ENCODE peak calls at places on chromosome 10, in nine cellular contexts. W, C, V, S, J, Y, K, X and M are unnamed samples. For H3K9me3, the result is how much of the 10 kb centered on the place peaks cover.

GRCh38 chr10:126919426-126919825 is 14.2 kb downstream of the DOCK1 start:
- DNase-seq in X (no peak), Y (no peak), K (no peak), V (no peak), J (no peak), S (no peak), W (no peak), C (no peak), M (peak)

GRCh38 chr10:48224979-48225560 is 49.4 kb downstream of the FRMPD2 start:
- DNase-seq in Y (no peak), V (no peak), W (no peak), J (no peak), X (peak), C (no peak), S (no peak), K (no peak), M (no peak)

GRCh38 chr10:43202657-43203490 is 64.0 kb downstream of the RASGEF1A start:
- DNase-seq in X (no peak), K (no peak), V (peak), S (no peak), C (peak), J (no peak), Y (no peak), W (no peak), M (peak)

GRCh38 chr10:126110434-126110833 is 214.1 kb downstream of the FANK1 start:
- DNase-seq in V (no peak), C (no peak), X (peak), W (peak), J (no peak), K (no peak), S (peak), Y (no peak), M (no peak)

GRCh38 chr10:17233534-17233933 is 5.5 kb downstream of the VIM start:
- DNase-seq in C (no peak), J (no peak), X (peak), W (no peak), Y (no peak), K (no peak), S (no peak), V (no peak), M (no peak)

GRCh38 chr10:49177391-49178355 is 10.5 kb downstream of the TMEM273 start:
- DNase-seq in Y (peak), K (no peak), C (peak), W (peak), S (peak), J (peak), V (no peak), X (peak), M (no peak)

GRCh38 chr10:110013615-110014293 is 6.0 kb downstream of the ADD3 start:
- DNase-seq in S (no peak), X (no peak), J (peak), V (no peak), K (no peak), C (no peak), Y (no peak), W (no peak), M (no peak)

GRCh38 chr10:82796510-82796909 is 921.5 kb downstream of the NRG3 start:
- DNase-seq in S (peak), Y (no peak), X (peak), K (no peak), W (no peak), C (no peak), J (no peak), V (no peak), M (no peak)

GRCh38 chr10:111037868-111038267 is 39.0 kb upstream of the ADRA2A start:
- DNase-seq in K (no peak), S (no peak), X (no peak), Y (no peak), W (no peak), C (no peak), V (no peak), J (peak), M (no peak)
- H3K9me3 ChIP-seq in K (under half), S (under half), X (under half), Y (under half), W (under half), C (under half), V (half or more), J (under half), M (under half)

GRCh38 chr10:102473445-102474331 is 22.3 kb upstream of the C10orf95 start:
- DNase-seq in S (no peak), X (no peak), J (no peak), K (no peak), C (no peak), V (no peak), W (no peak), Y (no peak), M (no peak)
- H3K27ac ChIP-seq in S (no peak), X (no peak), J (no peak), K (no peak), C (no peak), V (no peak), W (no peak), Y (no peak), M (no peak)

DNA sequence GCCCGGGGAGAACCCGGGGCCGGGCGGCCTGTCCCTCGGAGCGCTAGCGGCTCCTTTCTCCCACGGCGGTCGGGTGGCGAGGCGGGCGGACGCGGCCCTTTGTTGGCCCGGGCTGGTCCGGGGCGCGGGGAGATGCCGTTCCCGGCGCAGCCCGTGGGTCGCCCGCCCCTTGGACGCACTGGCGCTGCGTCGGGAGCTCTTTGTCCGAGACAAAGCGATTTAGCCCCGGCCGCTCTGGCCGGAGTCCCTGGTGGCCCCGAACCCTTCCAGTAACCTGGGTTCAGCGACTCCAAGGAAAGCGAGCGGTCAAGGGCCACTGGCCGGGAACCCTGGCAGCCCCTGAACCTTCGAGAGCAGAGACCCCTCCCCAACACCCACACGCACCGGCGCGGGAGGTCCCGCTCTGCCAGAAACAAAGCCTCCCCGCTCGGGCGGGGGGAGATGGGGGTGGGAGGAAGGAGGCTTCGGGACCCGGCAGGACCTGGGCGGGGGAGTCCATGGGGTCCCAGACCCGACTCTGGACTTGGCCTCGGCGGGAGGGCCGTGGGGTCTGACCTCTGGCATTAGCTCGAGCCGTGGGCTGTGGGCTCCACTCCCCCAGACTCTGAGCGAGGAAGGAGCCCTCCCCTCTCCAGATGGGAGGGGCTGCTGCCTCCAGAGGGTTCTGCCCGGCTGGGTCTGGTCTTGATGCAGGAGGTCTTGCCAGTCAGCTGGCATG is 832 bp downstream of the DPYSL4 start:
- DNase-seq in W (no peak), S (no peak), Y (no peak), X (no peak), V (peak), J (no peak), K (no peak), C (no peak), M (no peak)
- H3K9ac ChIP-seq in W (peak), S (peak), Y (no peak), X (no peak), V (no peak), J (peak), K (peak), C (no peak), M (no peak)

DNA sequence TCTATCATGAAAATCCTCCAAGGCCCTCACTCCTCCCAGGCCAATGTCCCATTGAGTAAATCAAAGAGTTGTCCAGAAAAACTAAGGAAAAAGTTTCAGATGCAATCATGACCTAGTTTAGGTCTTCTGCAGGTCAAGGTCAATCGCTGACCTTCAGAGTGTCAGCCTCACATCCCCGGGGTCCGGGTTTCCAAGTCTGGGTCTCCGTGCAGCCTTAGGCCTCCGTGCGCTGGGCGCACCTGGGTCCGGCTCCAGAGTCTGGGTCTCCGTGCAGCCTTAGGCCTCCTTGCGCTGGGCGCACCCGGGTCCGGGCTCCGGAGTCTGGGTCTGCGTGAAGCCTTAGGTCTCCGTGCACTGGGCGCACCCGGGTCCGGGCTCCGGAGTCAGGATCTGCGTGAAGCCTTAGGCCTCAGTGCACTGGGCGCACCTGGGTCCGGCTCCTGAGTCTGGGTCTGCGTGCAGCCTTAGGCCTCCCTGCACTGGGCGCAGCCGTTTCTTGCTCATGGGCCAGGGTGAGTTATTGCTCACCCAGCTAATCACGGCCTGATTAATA is 236.2 kb downstream of the TCERG1L start:
- DNase-seq in K (no peak), Y (no peak), V (no peak), S (no peak), J (no peak), X (no peak), W (no peak), C (no peak), M (no peak)
- H3K9me3 ChIP-seq in K (under half), Y (under half), V (under half), S (under half), J (under half), X (under half), W (half or more), C (under half), M (under half)

DNA sequence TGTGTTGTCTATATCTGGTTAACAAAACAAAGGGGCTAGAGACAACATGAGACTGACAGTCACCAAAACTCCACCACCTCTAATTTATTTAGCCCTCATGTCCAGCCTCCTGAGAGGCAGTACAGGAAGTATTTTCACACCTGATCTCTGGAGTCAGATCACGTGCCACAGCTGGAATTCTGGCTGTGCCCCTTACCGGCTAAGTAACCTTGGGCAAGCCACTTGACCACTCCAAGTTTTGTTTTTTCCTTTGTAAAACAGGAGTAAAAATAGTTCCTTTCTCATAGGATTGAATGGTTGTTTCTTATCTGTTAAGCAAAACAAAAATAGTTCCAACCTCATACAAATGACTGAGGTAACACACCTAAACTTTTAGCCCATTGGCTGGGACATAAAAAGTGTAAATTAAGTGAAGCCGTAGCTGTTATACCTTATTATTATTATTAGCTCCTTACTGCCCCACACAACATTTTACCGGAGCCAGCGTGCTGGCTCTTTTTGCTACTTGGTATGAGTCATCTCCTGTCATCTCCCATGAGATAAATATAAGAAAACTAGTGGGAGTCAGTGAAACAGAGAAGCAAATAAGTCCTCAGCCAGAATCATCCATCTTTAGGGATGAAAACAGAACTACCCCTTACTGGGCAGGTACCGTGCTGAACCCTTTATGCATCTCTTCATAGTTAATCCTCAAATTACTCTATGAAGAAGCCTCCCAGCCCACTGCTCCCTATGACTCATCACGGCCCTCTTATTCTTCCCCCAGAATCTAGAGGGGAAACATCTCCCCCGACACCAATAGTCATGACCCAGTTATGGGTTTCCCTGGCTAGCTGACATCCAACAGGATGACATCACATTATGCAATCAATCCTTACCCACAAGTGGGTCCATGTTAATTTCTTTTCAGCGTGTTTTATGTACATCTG is 44.9 kb downstream of the PPP1R3C start:
- DNase-seq in K (no peak), W (peak), V (no peak), C (peak), Y (no peak), S (peak), X (peak), J (peak), M (no peak)
- H3K27ac ChIP-seq in K (no peak), W (peak), V (peak), C (peak), Y (no peak), S (peak), X (peak), J (peak), M (no peak)

DNA sequence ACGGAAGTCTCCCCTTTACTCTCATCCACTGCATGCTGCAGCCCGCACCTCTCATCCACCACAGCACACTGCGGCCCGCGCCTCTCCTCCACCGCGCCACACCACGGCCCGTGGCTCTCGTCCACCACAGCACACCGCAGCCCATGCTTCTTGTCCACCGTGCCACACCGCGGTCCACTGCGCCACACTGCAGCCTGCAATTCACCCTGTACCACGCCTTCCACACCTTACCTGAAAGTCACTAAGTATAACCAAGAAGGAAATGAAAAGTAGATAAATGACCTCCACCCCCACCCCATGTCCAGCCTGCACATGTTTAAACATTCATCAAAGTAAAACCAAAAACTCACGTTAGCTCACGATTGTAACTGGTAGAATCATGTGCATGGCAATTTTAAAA is 176.1 kb downstream of the DIP2C start:
- DNase-seq in X (no peak), Y (no peak), K (no peak), S (no peak), J (no peak), V (no peak), C (no peak), W (no peak), M (peak)
- H3K9ac ChIP-seq in X (no peak), Y (no peak), K (peak), S (no peak), J (no peak), V (no peak), C (no peak), W (no peak), M (no peak)

DNA sequence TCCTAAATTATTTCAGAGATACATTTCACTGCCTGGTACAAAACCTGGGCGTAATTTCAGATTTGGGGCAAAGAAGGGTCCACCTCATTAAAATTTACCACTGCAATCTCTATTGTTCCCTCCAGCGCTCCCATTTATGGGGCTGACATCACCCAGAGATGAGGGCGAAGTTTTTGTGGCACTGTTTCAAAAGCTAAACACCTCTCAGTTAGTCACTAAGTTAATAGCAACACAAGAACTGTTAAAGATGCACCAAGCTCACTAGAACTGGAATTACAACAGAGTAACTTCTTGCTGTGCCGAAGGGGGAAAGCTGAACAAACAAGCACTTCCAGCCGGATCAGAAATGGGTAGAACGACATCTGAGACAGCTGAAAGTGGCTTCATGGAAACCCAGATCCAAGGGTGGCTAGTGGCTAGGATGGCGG is 179.4 kb downstream of the GATA3 start:
- DNase-seq in X (no peak), V (no peak), S (no peak), J (peak), C (no peak), K (no peak), Y (no peak), W (no peak), M (no peak)
- H3K9me3 ChIP-seq in X (under half), V (under half), S (under half), J (under half), C (under half), K (under half), Y (under half), W (under half), M (under half)

GRCh38 chr10:72746606-72747357 is 54.8 kb downstream of the MCU start:
- DNase-seq in W (no peak), C (no peak), X (no peak), S (no peak), Y (no peak), V (no peak), J (no peak), K (no peak), M (no peak)
- H3K27ac ChIP-seq in W (no peak), C (no peak), X (no peak), S (no peak), Y (no peak), V (no peak), J (no peak), K (no peak), M (no peak)

GRCh38 chr10:60138026-60138425 is 231.7 kb upstream of the CCDC6 start:
- DNase-seq in S (no peak), Y (no peak), X (no peak), K (no peak), W (no peak), V (no peak), J (no peak), C (no peak), M (no peak)

GRCh38 chr10:60139798-60140566 is 233.6 kb upstream of the CCDC6 start:
- DNase-seq in S (peak), V (peak), J (peak), C (no peak), W (peak), X (peak), Y (no peak), K (peak), M (no peak)

GRCh38 chr10:60139290-60139689 is 232.9 kb upstream of the CCDC6 start:
- DNase-seq in S (no peak), X (no peak), W (no peak), Y (no peak), K (no peak), J (no peak), C (no peak), V (no peak), M (no peak)

GRCh38 chr10:60137292-60137992 is 231.1 kb upstream of the CCDC6 start:
- DNase-seq in W (no peak), Y (no peak), X (no peak), K (no peak), C (no peak), J (peak), S (no peak), V (no peak), M (no peak)

GRCh38 chr10:60138842-60139241 is 232.5 kb upstream of the CCDC6 start:
- DNase-seq in S (no peak), X (no peak), Y (no peak), W (no peak), C (no peak), K (no peak), J (no peak), V (no peak), M (no peak)
- H3K9ac ChIP-seq in S (no peak), X (no peak), Y (no peak), W (no peak), C (no peak), K (no peak), J (peak), V (peak), M (peak)

GRCh38 chr10:133465191-133465949 is 11.6 kb downstream of the SCART1 start:
- DNase-seq in W (no peak), X (no peak), J (no peak), S (no peak), C (no peak), Y (no peak), K (no peak), V (no peak), M (no peak)
- H3K9me3 ChIP-seq in W (under half), X (under half), J (under half), S (under half), C (under half), Y (under half), K (under half), V (under half), M (under half)